ENCODE peak calls at places on chromosomes 16 and 17, in seven cellular contexts. K is uterus, A is pancreas, I is iPS DF 6.9, X is dorsolateral prefrontal cortex, E is brain microvascular endothelial cell, C is RWPE1. S is an unnamed sample.

GRCh38 chr16:79269211-79269863 is 331.2 kb downstream of the MAF start:
- DNase-seq in K (no peak), A (no peak), I (no peak), X (no peak), E (no peak), C (no peak), S (no peak)

GRCh38 chr16:85428168-85428898 is 184.8 kb upstream of the GSE1 start:
- DNase-seq in K (no peak), A (peak; percentile 17), I (no peak), X (peak; percentile 61), E (peak; percentile 16), C (no peak), S (no peak)

GRCh38 chr17:2074919-2075318 is 20.0 kb downstream of the HIC1 start:
- DNase-seq in K (no peak), A (no peak), I (no peak), X (no peak), E (no peak), C (no peak), S (no peak)

GRCh38 chr16:22641030-22641671 is 130.5 kb downstream of the NPIPB5 start:
- DNase-seq in K (no peak), A (no peak), I (no peak), X (no peak), E (peak; percentile 65), C (peak; percentile 44), S (no peak)

GRCh38 chr17:8608001-8608400 is 22.5 kb downstream of the MYH10 start:
- DNase-seq in K (no peak), A (no peak), I (no peak), X (no peak), E (peak; percentile 55), C (no peak), S (no peak)

GRCh38 chr17:62172492-62173291 is 107.6 kb upstream of the MED13 start:
- DNase-seq in K (no peak), A (no peak), I (no peak), X (no peak), E (no peak), C (no peak), S (no peak)

GRCh38 chr17:45149669-45150603 is 1.7 kb downstream of the HEXIM1 start:
- DNase-seq in K (peak; percentile 75), A (no peak), I (no peak), X (peak; percentile 49), E (peak; percentile 46), C (no peak), S (peak; percentile 52)

GRCh38 chr17:79645777-79646088 is 34.9 kb upstream of the RBFOX3 start:
- DNase-seq in K (no peak), A (no peak), I (no peak), X (no peak), E (no peak), C (no peak), S (no peak)

GRCh38 chr17:17719966-17720543 is 38.8 kb downstream of the RAI1 start:
- DNase-seq in K (no peak), A (no peak), I (no peak), X (no peak), E (no peak), C (no peak), S (no peak)

GRCh38 chr17:83012873-83013778 is 66.3 kb upstream of the METRNL start:
- DNase-seq in K (no peak), A (no peak), I (no peak), X (no peak), E (peak; percentile 24), C (no peak), S (no peak)

GRCh38 chr17:30550512-30551273 is 73.5 kb downstream of the GOSR1 start:
- DNase-seq in K (no peak), A (no peak), I (no peak), X (no peak), E (peak; percentile 11), C (peak; percentile 11), S (no peak)

GRCh38 chr17:44901323-44901965 is 2.2 kb upstream of the EFTUD2 start:
- DNase-seq in K (no peak), A (no peak), I (no peak), X (no peak), E (peak; percentile 30), C (no peak), S (no peak)

GRCh38 chr17:50234581-50234980 is 33.1 kb upstream of the COL1A1 start:
- DNase-seq in K (no peak), A (no peak), I (no peak), X (no peak), E (no peak), C (no peak), S (no peak)
- H3K27ac ChIP-seq in K (no peak overlapping the region), A (no peak overlapping the region), I (no peak overlapping the region), X (no peak overlapping the region), E (no peak overlapping the region), C (no peak overlapping the region), S (no peak overlapping the region)

GRCh38 chr16:54649846-54650245 is 280.8 kb upstream of the IRX5 start:
- DNase-seq in K (no peak), A (no peak), I (no peak), X (no peak), E (no peak), C (no peak), S (no peak)
- H3K27ac ChIP-seq in K (no peak overlapping the region), A (no peak overlapping the region), I (no peak overlapping the region), X (no peak overlapping the region), E (no peak overlapping the region), C (no peak overlapping the region), S (no peak overlapping the region)

GRCh38 chr16:4033951-4034350 is 82.3 kb downstream of the ADCY9 start:
- DNase-seq in K (no peak), A (no peak), I (no peak), X (no peak), E (no peak), C (no peak), S (no peak)
- H3K27ac ChIP-seq in K (no peak overlapping the region), A (no peak overlapping the region), I (no peak overlapping the region), X (no peak overlapping the region), E (no peak overlapping the region), C (no peak overlapping the region), S (no peak overlapping the region)

GRCh38 chr17:69170377-69170776 is 28.7 kb upstream of the ABCA6 start:
- DNase-seq in K (no peak), A (no peak), I (no peak), X (no peak), E (no peak), C (no peak), S (no peak)
- H3K27ac ChIP-seq in K (no peak overlapping the region), A (no peak overlapping the region), I (no peak overlapping the region), X (no peak overlapping the region), E (no peak overlapping the region), C (no peak overlapping the region), S (no peak overlapping the region)

GRCh38 chr16:89292443-89293078 is 75.1 kb downstream of the ZNF778 start:
- DNase-seq in K (no peak), A (peak; percentile 63), I (no peak), X (no peak), E (no peak), C (no peak), S (no peak)
- H3K27ac ChIP-seq in K (no peak overlapping the region), A (no peak overlapping the region), I (no peak overlapping the region), X (no peak overlapping the region), E (no peak overlapping the region), C (peak overlapping the region; percentile 52), S (no peak overlapping the region)

S was measured in caudate nucleus.